ENCODE peak calls at places on chromosomes 4 and X, in nine cellular contexts. One of them, this sample, is unnamed.
A peak's percentile ranks its signal among the peaks of the same experiment; 100 is the strongest.

GRCh38 chrX:43551590-43551989 is 104.5 kb upstream of the MAOA start:
- DNase-seq in stimulated activated CD4-positive, alpha-beta T cell treated with anti-CD3 and anti-CD28 coated beads, Interleukin-15, amount 100 ng/mL, for 1 hour: no peak
- DNase-seq in mucosa of descending colon: no peak
- DNase-seq in stimulated activated CD8-positive, alpha-beta memory T cell treated with anti-CD3 and anti-CD28 coated beads, Interleukin-4, amount 100 ng/mL, for 1 hour: no peak
- DNase-seq in HS-27A: no peak
- DNase-seq in IMR-90: no peak
- DNase-seq in NCI-H1092: no peak
- DNase-seq in LHCN-M2: no peak
- DNase-seq in nucleus accumbens: no peak
- DNase-seq in this sample: no peak

GRCh38 chr4:108619372-108620100 is 840 bp upstream of the RPL34 start:
- DNase-seq in mucosa of descending colon: peak; percentile 9
- DNase-seq in IMR-90: no peak
- DNase-seq in nucleus accumbens: no peak
- DNase-seq in stimulated activated CD4-positive, alpha-beta T cell treated with anti-CD3 and anti-CD28 coated beads, Interleukin-15, amount 100 ng/mL, for 1 hour: no peak
- DNase-seq in NCI-H1092: no peak
- DNase-seq in HS-27A: no peak
- DNase-seq in LHCN-M2: no peak
- DNase-seq in stimulated activated CD8-positive, alpha-beta memory T cell treated with anti-CD3 and anti-CD28 coated beads, Interleukin-4, amount 100 ng/mL, for 1 hour: no peak
- DNase-seq in this sample: no peak

GRCh38 chrX:155767101-155767878 is 113.9 kb upstream of the VAMP7 start:
- DNase-seq in NCI-H1092: no peak
- DNase-seq in IMR-90: peak; percentile 74
- DNase-seq in LHCN-M2: peak; percentile 77
- DNase-seq in mucosa of descending colon: peak; percentile 67
- DNase-seq in HS-27A: peak; percentile 22
- DNase-seq in stimulated activated CD8-positive, alpha-beta memory T cell treated with anti-CD3 and anti-CD28 coated beads, Interleukin-4, amount 100 ng/mL, for 1 hour: no peak
- DNase-seq in nucleus accumbens: no peak
- DNase-seq in stimulated activated CD4-positive, alpha-beta T cell treated with anti-CD3 and anti-CD28 coated beads, Interleukin-15, amount 100 ng/mL, for 1 hour: peak; percentile 3
- DNase-seq in this sample: no peak

GRCh38 chr4:138158746-138159297 is 83.3 kb downstream of the SLC7A11 start:
- DNase-seq in stimulated activated CD8-positive, alpha-beta memory T cell treated with anti-CD3 and anti-CD28 coated beads, Interleukin-4, amount 100 ng/mL, for 1 hour: no peak
- DNase-seq in HS-27A: peak; percentile 88
- DNase-seq in IMR-90: peak; percentile 91
- DNase-seq in NCI-H1092: no peak
- DNase-seq in LHCN-M2: peak; percentile 78
- DNase-seq in stimulated activated CD4-positive, alpha-beta T cell treated with anti-CD3 and anti-CD28 coated beads, Interleukin-15, amount 100 ng/mL, for 1 hour: no peak
- DNase-seq in mucosa of descending colon: no peak
- DNase-seq in nucleus accumbens: no peak
- DNase-seq in this sample: no peak

GRCh38 chrX:133391116-133391515 is 24.2 kb downstream of the GPC4 start:
- DNase-seq in NCI-H1092: no peak
- DNase-seq in LHCN-M2: no peak
- DNase-seq in HS-27A: no peak
- DNase-seq in stimulated activated CD8-positive, alpha-beta memory T cell treated with anti-CD3 and anti-CD28 coated beads, Interleukin-4, amount 100 ng/mL, for 1 hour: no peak
- DNase-seq in nucleus accumbens: no peak
- DNase-seq in IMR-90: no peak
- DNase-seq in stimulated activated CD4-positive, alpha-beta T cell treated with anti-CD3 and anti-CD28 coated beads, Interleukin-15, amount 100 ng/mL, for 1 hour: no peak
- DNase-seq in mucosa of descending colon: no peak
- DNase-seq in this sample: no peak

GRCh38 chr4:26235500-26235899 is 85.3 kb upstream of the RBPJ start:
- DNase-seq in mucosa of descending colon: peak; percentile 70
- DNase-seq in NCI-H1092: peak; percentile 85
- DNase-seq in stimulated activated CD4-positive, alpha-beta T cell treated with anti-CD3 and anti-CD28 coated beads, Interleukin-15, amount 100 ng/mL, for 1 hour: no peak
- DNase-seq in stimulated activated CD8-positive, alpha-beta memory T cell treated with anti-CD3 and anti-CD28 coated beads, Interleukin-4, amount 100 ng/mL, for 1 hour: no peak
- DNase-seq in HS-27A: no peak
- DNase-seq in LHCN-M2: peak; percentile 80
- DNase-seq in IMR-90: peak; percentile 75
- DNase-seq in nucleus accumbens: peak; percentile 11
- DNase-seq in this sample: no peak

GRCh38 chr4:98745372-98745771 is 87.0 kb upstream of the TSPAN5 start:
- DNase-seq in stimulated activated CD4-positive, alpha-beta T cell treated with anti-CD3 and anti-CD28 coated beads, Interleukin-15, amount 100 ng/mL, for 1 hour: no peak
- DNase-seq in NCI-H1092: no peak
- DNase-seq in stimulated activated CD8-positive, alpha-beta memory T cell treated with anti-CD3 and anti-CD28 coated beads, Interleukin-4, amount 100 ng/mL, for 1 hour: no peak
- DNase-seq in nucleus accumbens: no peak
- DNase-seq in LHCN-M2: peak; percentile 41
- DNase-seq in mucosa of descending colon: peak; percentile 49
- DNase-seq in HS-27A: no peak
- DNase-seq in IMR-90: peak; percentile 15
- DNase-seq in this sample: no peak

GRCh38 chr4:89410687-89411086 is 103.1 kb upstream of the GPRIN3 start:
- DNase-seq in stimulated activated CD4-positive, alpha-beta T cell treated with anti-CD3 and anti-CD28 coated beads, Interleukin-15, amount 100 ng/mL, for 1 hour: no peak
- DNase-seq in stimulated activated CD8-positive, alpha-beta memory T cell treated with anti-CD3 and anti-CD28 coated beads, Interleukin-4, amount 100 ng/mL, for 1 hour: no peak
- DNase-seq in NCI-H1092: no peak
- DNase-seq in LHCN-M2: peak; percentile 74
- DNase-seq in IMR-90: peak; percentile 52
- DNase-seq in nucleus accumbens: no peak
- DNase-seq in mucosa of descending colon: no peak
- DNase-seq in HS-27A: no peak
- DNase-seq in this sample: no peak

GRCh38 chrX:34900691-34901090 is 41.9 kb upstream of the FAM47B start:
- DNase-seq in NCI-H1092: no peak
- DNase-seq in nucleus accumbens: no peak
- DNase-seq in LHCN-M2: peak; percentile 17
- DNase-seq in stimulated activated CD4-positive, alpha-beta T cell treated with anti-CD3 and anti-CD28 coated beads, Interleukin-15, amount 100 ng/mL, for 1 hour: no peak
- DNase-seq in stimulated activated CD8-positive, alpha-beta memory T cell treated with anti-CD3 and anti-CD28 coated beads, Interleukin-4, amount 100 ng/mL, for 1 hour: no peak
- DNase-seq in mucosa of descending colon: no peak
- DNase-seq in IMR-90: peak; percentile 15
- DNase-seq in HS-27A: no peak
- DNase-seq in this sample: no peak

GRCh38 chr4:92387459-92388069 is 83.8 kb downstream of the GRID2 start:
- DNase-seq in nucleus accumbens: no peak
- DNase-seq in stimulated activated CD4-positive, alpha-beta T cell treated with anti-CD3 and anti-CD28 coated beads, Interleukin-15, amount 100 ng/mL, for 1 hour: no peak
- DNase-seq in IMR-90: peak; percentile 53
- DNase-seq in stimulated activated CD8-positive, alpha-beta memory T cell treated with anti-CD3 and anti-CD28 coated beads, Interleukin-4, amount 100 ng/mL, for 1 hour: no peak
- DNase-seq in NCI-H1092: peak; percentile 8
- DNase-seq in LHCN-M2: peak; percentile 22
- DNase-seq in HS-27A: no peak
- DNase-seq in mucosa of descending colon: peak; percentile 12
- DNase-seq in this sample: no peak